ENCODE peak calls at places on chromosomes 16 and 17, in nine cellular contexts. D, P, N, T, V, I, W, S and J are unnamed samples.

GRCh38 chr17:27502526-27503324 is 46.5 kb downstream of the KSR1 start:
- DNase-seq in W (no peak), V (no peak), S (no peak), I (no peak), D (no peak), T (no peak), N (peak), P (no peak), J (no peak)

GRCh38 chr16:83159049-83159448 is 532.3 kb downstream of the CDH13 start:
- DNase-seq in D (no peak), S (no peak), T (no peak), P (no peak), W (no peak), V (no peak), N (no peak), I (no peak), J (no peak)

GRCh38 chr16:49959552-49960277 is 65.3 kb upstream of the CNEP1R1 start:
- DNase-seq in S (no peak), P (no peak), I (no peak), V (no peak), N (no peak), D (no peak), T (no peak), W (no peak), J (no peak)

GRCh38 chr16:76535-77272 is 1.3 kb upstream of the MPG start:
- DNase-seq in N (peak), D (peak), S (peak), V (no peak), P (no peak), T (no peak), I (no peak), W (no peak), J (no peak)

GRCh38 chr17:17975441-17975840 is 2.8 kb downstream of the DRC3 start:
- DNase-seq in V (no peak), D (no peak), I (no peak), N (no peak), T (no peak), P (no peak), S (no peak), W (no peak), J (no peak)

GRCh38 chr16:9027070-9027799 is 63.5 kb upstream of the USP7 start:
- DNase-seq in D (no peak), V (no peak), N (no peak), I (no peak), S (no peak), W (no peak), P (no peak), T (no peak), J (no peak)

GRCh38 chr16:5678371-5678770 is 580.8 kb upstream of the EEF2KMT start:
- DNase-seq in N (no peak), T (no peak), S (no peak), W (no peak), I (no peak), D (peak), P (no peak), V (peak), J (no peak)

GRCh38 chr16:8229011-8229520 is 361.2 kb downstream of the TMEM114 start:
- DNase-seq in S (no peak), D (no peak), T (no peak), W (no peak), I (no peak), V (no peak), N (no peak), P (no peak), J (no peak)

GRCh38 chr17:78276098-78276497 is 44.7 kb downstream of the TMEM235 start:
- DNase-seq in T (no peak), N (no peak), I (no peak), S (no peak), D (no peak), P (no peak), V (peak), W (no peak), J (peak)

DNA sequence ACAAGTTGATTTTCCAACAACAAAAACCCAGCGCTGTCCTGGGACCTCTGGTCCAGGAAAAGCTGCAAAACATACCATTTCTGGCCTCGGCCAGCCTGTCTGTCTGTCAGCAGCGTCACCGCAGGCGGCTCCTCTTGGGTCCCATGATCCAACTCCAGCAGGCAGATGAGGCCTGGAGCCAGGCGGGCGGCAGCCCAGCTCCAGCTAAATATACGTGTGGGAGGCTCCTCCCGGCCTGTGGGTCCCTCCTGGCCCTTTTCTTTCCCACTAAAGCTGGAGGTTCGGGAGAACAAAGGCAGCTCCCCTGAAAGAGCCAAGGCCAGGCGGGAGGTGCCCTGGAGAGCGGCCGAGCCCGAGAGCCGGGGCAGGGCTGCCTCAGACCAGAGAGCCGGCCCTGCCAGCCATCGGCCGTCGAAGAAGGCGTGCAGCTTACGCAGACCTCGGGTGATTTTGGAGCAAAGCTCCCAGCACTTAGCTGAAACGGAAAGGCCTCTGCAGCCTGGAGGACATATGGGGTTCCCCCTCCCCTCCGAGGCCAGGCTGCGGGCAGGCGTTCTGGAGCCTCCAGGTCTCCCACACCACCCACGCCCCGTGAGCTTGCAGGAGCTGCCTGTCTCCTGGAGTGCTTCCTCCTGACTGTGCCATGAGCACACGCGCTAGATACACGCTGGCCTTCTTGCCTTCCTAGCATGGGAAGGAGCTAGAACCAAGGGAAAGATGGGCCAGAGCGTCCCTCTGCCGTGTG is 19.9 kb upstream of the JPH3 start:
- DNase-seq in W (no peak), I (no peak), P (no peak), S (peak), V (no peak), N (peak), D (peak), T (no peak), J (no peak)
- H3K4me3 ChIP-seq in W (no peak), I (no peak), P (peak), S (peak), V (no peak), N (peak), D (no peak), T (no peak), J (no peak)

DNA sequence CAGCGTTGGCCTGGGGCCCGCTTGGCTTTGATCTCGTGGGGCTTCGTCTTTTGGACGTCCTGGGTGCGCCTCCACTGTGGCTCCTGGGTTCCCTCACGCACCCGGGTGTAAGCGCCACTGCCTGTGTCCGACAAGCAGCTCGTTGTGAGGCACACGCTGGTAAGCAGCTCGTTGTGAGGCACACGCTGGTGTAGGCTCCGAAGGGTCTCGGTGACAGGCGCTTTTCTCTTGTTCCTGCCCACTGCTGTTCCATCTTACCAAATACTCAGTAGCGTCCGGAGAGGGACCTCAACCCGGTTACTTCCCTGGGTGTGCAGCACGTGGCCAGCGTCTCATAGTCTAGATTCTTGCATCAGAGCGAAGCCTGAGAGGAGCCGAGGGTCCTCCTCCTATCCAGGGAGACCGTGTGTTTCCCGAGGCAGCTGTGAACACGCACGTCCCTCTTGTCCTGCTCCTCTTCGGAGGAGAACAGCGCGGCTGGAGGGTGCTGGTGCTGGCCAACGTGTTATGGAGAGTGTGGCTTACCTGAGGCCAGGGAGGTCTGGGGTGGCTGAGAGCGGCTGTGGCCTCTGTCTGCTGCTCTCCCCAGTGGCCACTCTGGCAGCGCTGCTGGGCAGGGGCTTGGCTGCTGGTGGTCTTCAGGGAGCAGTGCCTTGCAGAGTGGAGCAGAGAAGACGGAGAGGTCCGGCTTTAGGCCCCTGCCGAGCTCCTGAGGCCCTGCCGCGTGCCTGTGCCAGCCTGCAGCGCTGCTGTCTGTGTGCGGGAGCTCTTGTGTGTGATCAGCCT is 32.1 kb upstream of the ZNF750 start:
- DNase-seq in V (no peak), D (no peak), I (peak), T (no peak), S (no peak), N (no peak), P (no peak), W (no peak), J (no peak)
- TF ChIP-seq CTCF in V (no peak), D (no peak), I (no peak), T (no peak), S (no peak), N (no peak), P (no peak), W (no peak), J (no peak)

DNA sequence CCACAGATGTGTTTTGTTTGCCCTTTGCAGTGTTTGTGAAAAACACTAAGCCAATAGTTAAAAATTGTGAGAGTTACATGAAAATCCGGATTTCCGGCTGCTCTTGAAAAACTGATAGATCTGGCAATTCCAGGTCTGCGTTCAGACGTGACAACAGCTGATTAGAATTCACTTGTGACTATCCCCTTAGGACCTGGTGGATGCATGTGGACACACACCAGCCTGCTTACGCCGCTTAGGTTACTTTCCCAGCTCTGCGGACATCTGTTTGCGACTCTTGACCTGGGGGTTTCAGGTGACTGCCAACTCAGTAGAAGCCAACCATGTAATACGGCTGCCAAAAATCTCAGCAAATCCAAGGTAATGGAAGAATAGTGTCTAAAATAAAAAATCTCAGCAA is 24.3 kb downstream of the VPS53 start:
- DNase-seq in W (no peak), S (no peak), N (no peak), P (no peak), V (no peak), I (no peak), T (no peak), D (no peak), J (no peak)
- H3K4me3 ChIP-seq in W (no peak), S (no peak), N (no peak), P (no peak), V (no peak), I (no peak), T (no peak), D (no peak), J (no peak)

DNA sequence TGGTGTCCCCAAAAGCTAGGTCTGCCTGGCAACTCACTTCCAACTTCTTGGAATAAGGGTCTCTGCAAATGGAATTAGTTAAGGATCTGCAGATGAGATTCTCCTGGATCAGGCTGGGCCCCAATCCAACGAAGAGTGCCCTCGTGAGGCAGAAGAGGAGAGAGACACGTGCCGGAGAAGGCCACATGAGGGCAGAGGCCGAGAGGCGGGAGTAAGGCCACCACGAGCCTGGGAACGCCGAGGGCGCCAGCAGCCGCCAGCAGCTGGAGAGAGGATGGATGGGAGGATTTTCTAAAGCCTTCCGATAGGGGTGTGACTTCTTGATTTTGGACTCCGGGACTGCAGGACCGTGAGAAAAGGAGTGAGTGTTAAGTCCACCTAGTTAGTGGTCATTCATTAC is 76.3 kb downstream of the JPH3 start:
- DNase-seq in D (no peak), S (no peak), P (no peak), W (no peak), T (no peak), I (no peak), N (no peak), V (no peak), J (no peak)
- TF ChIP-seq CTCF in D (no peak), S (no peak), P (no peak), W (no peak), T (no peak), I (no peak), N (no peak), V (no peak), J (no peak)

GRCh38 chr17:45428050-45428953 is 4.4 kb downstream of the ARHGAP27 start:
- DNase-seq in T (peak), P (no peak), D (peak), S (no peak), V (peak), I (peak), W (no peak), N (peak), J (peak)

GRCh38 chr17:45430006-45430737 is 2.5 kb downstream of the ARHGAP27 start:
- DNase-seq in D (no peak), T (no peak), P (no peak), W (peak), V (no peak), N (no peak), I (no peak), S (no peak), J (no peak)

GRCh38 chr17:45430738-45431530 is 1.7 kb downstream of the ARHGAP27 start:
- DNase-seq in T (no peak), N (no peak), W (peak), D (peak), I (no peak), S (no peak), P (peak), V (peak), J (peak)

GRCh38 chr17:45428954-45429337 is 3.7 kb downstream of the ARHGAP27 start:
- DNase-seq in P (no peak), T (no peak), S (no peak), N (no peak), W (no peak), V (no peak), D (peak), I (no peak), J (peak)

GRCh38 chr17:45429338-45430005 is 3.2 kb downstream of the ARHGAP27 start:
- DNase-seq in P (no peak), N (no peak), T (no peak), V (no peak), I (no peak), S (no peak), D (no peak), W (peak), J (no peak)
- H3K4me3 ChIP-seq in P (no peak), N (no peak), T (no peak), V (peak), I (no peak), S (peak), D (no peak), W (no peak), J (no peak)

GRCh38 chr17:80755650-80756405 is 211.2 kb downstream of the RPTOR start:
- DNase-seq in T (no peak), I (no peak), W (no peak), P (no peak), N (no peak), S (no peak), V (no peak), D (no peak), J (no peak)
- TF ChIP-seq CTCF in T (no peak), I (no peak), W (peak), P (no peak), N (no peak), S (no peak), V (no peak), D (no peak), J (no peak)

DNA sequence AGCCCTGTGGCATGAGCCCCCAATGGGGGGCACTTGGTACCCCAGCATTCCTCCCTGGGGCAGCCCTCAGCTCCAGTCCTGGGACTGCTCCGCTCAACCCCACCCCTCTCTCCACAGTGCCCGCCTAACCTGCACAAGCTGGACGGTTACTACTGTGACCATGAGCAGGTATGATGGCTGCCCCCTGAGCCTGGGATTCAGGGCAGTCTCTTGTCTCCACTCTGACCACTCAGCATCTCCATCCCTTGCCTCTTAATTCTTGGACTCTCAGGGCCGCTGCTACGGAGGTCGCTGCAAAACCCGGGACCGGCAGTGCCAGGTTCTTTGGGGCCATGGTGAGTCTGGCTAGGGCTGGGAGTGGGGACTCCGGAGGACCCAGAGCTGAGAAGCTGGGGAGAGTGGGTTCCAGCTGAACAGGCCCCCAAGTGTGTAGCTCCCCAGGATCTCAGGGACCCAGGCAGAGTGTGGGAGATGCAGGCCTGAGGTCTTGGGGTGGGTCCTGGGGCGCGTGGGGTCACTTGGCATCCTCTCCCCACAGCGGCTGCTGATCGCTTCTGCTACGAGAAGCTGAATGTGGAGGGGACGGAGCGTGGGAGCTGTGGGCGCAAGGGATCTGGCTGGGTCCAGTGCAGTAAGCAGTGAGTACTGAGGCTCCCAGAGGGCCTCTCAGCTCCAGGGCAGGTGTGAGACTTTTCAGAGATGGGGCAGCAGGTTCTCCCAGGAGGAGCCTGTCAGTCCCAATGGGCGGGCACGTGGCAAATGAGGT is 18.0 kb downstream of the ADAM11 start:
- DNase-seq in S (no peak), V (no peak), T (no peak), I (no peak), D (no peak), W (no peak), N (no peak), P (no peak), J (no peak)
- H3K4me3 ChIP-seq in S (no peak), V (no peak), T (no peak), I (no peak), D (no peak), W (no peak), N (no peak), P (no peak), J (no peak)

GRCh38 chr17:82865996-82866395 is 26.2 kb upstream of the ZNF750 start:
- DNase-seq in N (no peak), D (no peak), I (no peak), P (no peak), T (no peak), V (no peak), S (no peak), W (no peak), J (no peak)

GRCh38 chr17:82863646-82863940 is 23.8 kb upstream of the ZNF750 start:
- DNase-seq in N (no peak), I (peak), W (no peak), D (no peak), S (no peak), T (no peak), V (no peak), P (no peak), J (no peak)

GRCh38 chr17:82865274-82865673 is 25.5 kb upstream of the ZNF750 start:
- DNase-seq in W (no peak), T (no peak), V (no peak), S (no peak), I (no peak), N (no peak), D (no peak), P (no peak), J (no peak)

GRCh38 chr17:82863941-82864720 is 24.3 kb upstream of the ZNF750 start:
- DNase-seq in P (no peak), I (peak), T (peak), W (peak), V (peak), D (peak), S (no peak), N (no peak), J (peak)

GRCh38 chr17:82864721-82865240 is 25.0 kb upstream of the ZNF750 start:
- DNase-seq in T (no peak), P (no peak), V (no peak), I (no peak), D (no peak), S (no peak), W (peak), N (no peak), J (peak)
- TF ChIP-seq CTCF in T (no peak), P (no peak), V (no peak), I (no peak), D (no peak), S (no peak), W (no peak), N (no peak), J (no peak)

GRCh38 chr17:2090210-2090641 is 35.3 kb downstream of the HIC1 start:
- DNase-seq in P (no peak), V (no peak), N (no peak), S (no peak), W (no peak), T (no peak), I (no peak), D (no peak), J (peak)
- H3K4me3 ChIP-seq in P (no peak), V (peak), N (peak), S (peak), W (no peak), T (peak), I (no peak), D (no peak), J (peak)